ENCODE peak calls at places on chromosomes 7 and 10, in four cellular contexts. I is HepG2; R is activated naive CD4-positive, alpha-beta T cell treated with Interleukin-2 at 50 U/mL for 16 hours; S is GM06990. Z is an unnamed sample.

GRCh38 chr7:101767544-101767943 is 49.9 kb upstream of the CUX1 start:
- DNase-seq in I (no peak), S (no peak), R (no peak), Z (no peak)

GRCh38 chr7:2811476-2812118 is 32.5 kb downstream of the GNA12 start:
- DNase-seq in S (no peak), I (peak), R (no peak), Z (no peak)

GRCh38 chr10:20486791-20487190 is 410.3 kb downstream of the NEBL start:
- DNase-seq in I (no peak), S (no peak), R (no peak), Z (no peak)

GRCh38 chr7:98878365-98879197 is at the start of gene TRRAP:
- DNase-seq in R (peak), I (peak), S (peak), Z (peak)

GRCh38 chr7:141722529-141722928 is 14.4 kb downstream of the WEE2 start:
- DNase-seq in R (no peak), I (no peak), S (no peak), Z (no peak)

GRCh38 chr7:86600506-86601290 is 43.0 kb upstream of the GRM3 start:
- DNase-seq in I (no peak), S (no peak), R (no peak), Z (no peak)

GRCh38 chr10:8043569-8044306 is 10.8 kb upstream of the GATA3 start:
- DNase-seq in R (peak), I (no peak), S (no peak), Z (no peak)

GRCh38 chr10:101027281-101027680 is 3.6 kb downstream of the PDZD7 start:
- DNase-seq in S (no peak), R (no peak), I (no peak), Z (no peak)

GRCh38 chr10:97169911-97170693 is 15.7 kb downstream of the SLIT1 start:
- DNase-seq in S (no peak), I (no peak), R (no peak), Z (peak)

GRCh38 chr10:89373916-89374711 is 3.7 kb upstream of the IFIT1B start:
- DNase-seq in S (no peak), I (peak), R (no peak), Z (peak)

GRCh38 chr10:121240556-121240955 is 357.7 kb downstream of the FGFR2 start:
- DNase-seq in I (no peak), S (no peak), R (no peak), Z (no peak)

GRCh38 chr10:11181996-11182395 is 164.3 kb downstream of the CELF2 start:
- DNase-seq in S (no peak), R (no peak), I (no peak), Z (no peak)

GRCh38 chr10:75261813-75262725 is 26.3 kb upstream of the COMTD1 start:
- DNase-seq in R (no peak), I (peak), S (no peak), Z (no peak)

GRCh38 chr10:688287-688620 is 1.2 kb downstream of the DIP2C start:
- DNase-seq in R (no peak), I (no peak), S (no peak), Z (no peak)

GRCh38 chr10:47424231-47424630 is 40.1 kb upstream of the ZNF488 start:
- DNase-seq in S (no peak), I (no peak), R (no peak), Z (no peak)

GRCh38 chr10:100307716-100308115 is 21.2 kb upstream of the BLOC1S2 start:
- DNase-seq in S (no peak), I (no peak), R (no peak), Z (no peak)

GRCh38 chr10:7659560-7659959 is 7.2 kb downstream of the ITIH5 start:
- DNase-seq in S (no peak), I (no peak), R (no peak), Z (no peak)

GRCh38 chr10:4511559-4511958 is 314.4 kb upstream of the AKR1E2 start:
- DNase-seq in R (no peak), I (no peak), S (no peak), Z (no peak)

GRCh38 chr7:117110480-117111315 is 157.4 kb downstream of the ST7 start:
- DNase-seq in S (peak), I (no peak), R (peak), Z (no peak)

GRCh38 chr7:135925205-135925604 is 52.0 kb downstream of the MTPN start:
- DNase-seq in S (no peak), R (no peak), I (no peak), Z (no peak)

GRCh38 chr7:70457477-70458194 is 674.3 kb upstream of the GALNT17 start:
- DNase-seq in I (no peak), S (no peak), R (no peak), Z (no peak)

GRCh38 chr7:155962191-155962967 is 150.1 kb upstream of the SHH start:
- DNase-seq in S (no peak), I (peak), R (peak), Z (no peak)

GRCh38 chr10:85851300-85851699 is 515.3 kb downstream of the GRID1 start:
- DNase-seq in S (no peak), I (no peak), R (no peak), Z (no peak)

GRCh38 chr10:48363617-48364355 is 57.3 kb downstream of the MAPK8 start:
- DNase-seq in R (peak), S (peak), I (peak), Z (peak)

GRCh38 chr7:8500286-8500685 is 66.9 kb downstream of the NXPH1 start:
- DNase-seq in S (no peak), I (no peak), R (no peak), Z (no peak)

GRCh38 chr7:29783671-29784070 is 22.6 kb upstream of the WIPF3 start:
- DNase-seq in R (no peak), S (no peak), I (no peak), Z (no peak)

GRCh38 chr10:132234860-132235259 is 48.1 kb downstream of the DPYSL4 start:
- DNase-seq in R (no peak), I (no peak), S (no peak), Z (no peak)

GRCh38 chr7:159109092-159110035 is 35.3 kb downstream of the VIPR2 start:
- DNase-seq in S (no peak), R (no peak), I (no peak), Z (no peak)

GRCh38 chr10:48364659-48365405 is 58.4 kb downstream of the MAPK8 start:
- DNase-seq in I (peak), R (no peak), S (no peak), Z (peak)

GRCh38 chr7:82444220-82445049 is 858 bp upstream of the CACNA2D1 start:
- DNase-seq in R (no peak), I (no peak), S (peak), Z (peak)

GRCh38 chr7:50502001-50502684 is 52.0 kb upstream of the FIGNL1 start:
- DNase-seq in R (no peak), S (no peak), I (no peak), Z (no peak)

GRCh38 chr10:71075066-71075758 is 137.2 kb upstream of the UNC5B start:
- DNase-seq in I (no peak), S (no peak), R (no peak), Z (peak)

GRCh38 chr7:55019691-55020480 is 1.1 kb downstream of the EGFR start:
- DNase-seq in I (no peak), R (no peak), S (no peak), Z (peak)

GRCh38 chr10:132848951-132849545 is 63.1 kb upstream of the NKX6-2 start:
- DNase-seq in S (no peak), I (no peak), R (no peak), Z (no peak)

GRCh38 chr7:98281757-98282652 is 519 bp downstream of the BRI3 start:
- DNase-seq in I (no peak), R (no peak), S (no peak), Z (no peak)

GRCh38 chr7:17546206-17546998 is 247.9 kb downstream of the AHR start:
- DNase-seq in R (no peak), I (no peak), S (no peak), Z (no peak)

GRCh38 chr7:5494683-5495561 is 71.3 kb upstream of the TNRC18 start:
- DNase-seq in I (peak), R (peak), S (peak), Z (peak)

GRCh38 chr10:75771606-75772005 is 340.2 kb downstream of the LRMDA start:
- DNase-seq in S (no peak), R (no peak), I (no peak), Z (no peak)

GRCh38 chr10:131647789-131648188 is 253.0 kb upstream of the PPP2R2D start:
- DNase-seq in R (no peak), S (no peak), I (no peak), Z (no peak)

GRCh38 chr7:127189074-127189473 is 63.7 kb downstream of the GRM8 start:
- DNase-seq in S (no peak), I (no peak), R (no peak), Z (no peak)

Z was measured in prostate gland.